ENCODE peak calls at places on chromosomes 2 and 18, in four cellular contexts. L is WTC11, R is RWPE1, W is GM06990. U is an unnamed sample.

GRCh38 chr2:12050381-12050780 is 303.9 kb downstream of the LPIN1 start:
- DNase-seq in R (peak), W (no peak), L (no peak), U (no peak)

GRCh38 chr2:85264471-85264870 is 63.3 kb downstream of the TGOLN2 start:
- DNase-seq in W (no peak), R (no peak), L (no peak), U (no peak)

GRCh38 chr2:27527182-27527581 is 30.5 kb downstream of the GCKR start:
- DNase-seq in R (peak), L (no peak), W (no peak), U (no peak)

GRCh38 chr2:2647156-2647555 is 316.1 kb upstream of the MYT1L start:
- DNase-seq in R (peak), L (no peak), W (no peak), U (no peak)

GRCh38 chr2:137357641-137358040 is 592.3 kb downstream of the THSD7B start:
- DNase-seq in R (peak), W (no peak), L (no peak), U (no peak)

GRCh38 chr2:222734690-222735014 is 63.2 kb downstream of the MOGAT1 start:
- DNase-seq in R (no peak), W (peak), L (no peak), U (peak)

GRCh38 chr2:72673279-72673678 is 152.6 kb downstream of the EXOC6B start:
- DNase-seq in R (no peak), W (no peak), L (no peak), U (no peak)

GRCh38 chr2:28544069-28544346 is 48.1 kb downstream of the PLB1 start:
- DNase-seq in W (no peak), R (no peak), L (no peak), U (no peak)

GRCh38 chr2:55894720-55895119 is 28.9 kb downstream of the EFEMP1 start:
- DNase-seq in W (no peak), L (no peak), R (no peak), U (no peak)

GRCh38 chr18:42086288-42086687 is 131.3 kb downstream of the PIK3C3 start:
- DNase-seq in R (no peak), W (no peak), L (no peak), U (no peak)

GRCh38 chr2:144943986-144944385 is 424.1 kb upstream of the ZEB2 start:
- DNase-seq in R (peak), W (no peak), L (no peak), U (no peak)

GRCh38 chr2:20483496-20483895 is 36.6 kb downstream of the RHOB start:
- DNase-seq in W (no peak), L (no peak), R (no peak), U (no peak)

GRCh38 chr2:130894326-130894942 is 57.7 kb downstream of the ARHGEF4 start:
- DNase-seq in W (no peak), L (no peak), R (peak), U (no peak)

GRCh38 chr18:62186656-62187542 is at the start of the genes PIGN and RELCH:
- DNase-seq in R (peak), L (peak), W (peak), U (peak)
- TF ChIP-seq CTCF in R (no peak), L (no peak), W (no peak), U (no peak)

DNA sequence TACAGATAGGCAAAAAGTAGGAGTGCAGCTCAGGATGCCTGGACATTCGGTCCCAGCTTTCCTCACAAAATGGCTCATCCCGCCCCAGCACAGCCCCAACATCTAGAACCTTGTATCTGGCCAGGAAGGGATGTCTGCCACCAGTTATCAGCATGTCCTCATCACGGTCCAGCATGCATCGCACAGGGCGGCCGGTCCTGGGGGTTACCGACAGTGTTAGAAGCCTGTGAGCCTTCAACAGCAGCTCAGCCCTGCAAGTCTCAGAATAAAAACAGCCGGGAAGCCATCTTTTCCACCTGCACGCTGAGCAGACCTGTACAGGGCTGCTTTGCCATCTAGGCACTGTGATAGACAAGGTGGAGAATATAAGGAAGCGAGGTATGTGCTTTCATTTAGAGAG is 49.2 kb downstream of the XDH start:
- DNase-seq in R (no peak), W (no peak), L (no peak), U (no peak)
- TF ChIP-seq CTCF in R (no peak), W (no peak), L (no peak), U (no peak)

GRCh38 chr2:236636714-236637485 is 67.3 kb downstream of the ACKR3 start:
- DNase-seq in L (no peak), W (no peak), R (no peak), U (no peak)
- TF ChIP-seq CTCF in L (no peak), W (no peak), R (no peak), U (no peak)

DNA sequence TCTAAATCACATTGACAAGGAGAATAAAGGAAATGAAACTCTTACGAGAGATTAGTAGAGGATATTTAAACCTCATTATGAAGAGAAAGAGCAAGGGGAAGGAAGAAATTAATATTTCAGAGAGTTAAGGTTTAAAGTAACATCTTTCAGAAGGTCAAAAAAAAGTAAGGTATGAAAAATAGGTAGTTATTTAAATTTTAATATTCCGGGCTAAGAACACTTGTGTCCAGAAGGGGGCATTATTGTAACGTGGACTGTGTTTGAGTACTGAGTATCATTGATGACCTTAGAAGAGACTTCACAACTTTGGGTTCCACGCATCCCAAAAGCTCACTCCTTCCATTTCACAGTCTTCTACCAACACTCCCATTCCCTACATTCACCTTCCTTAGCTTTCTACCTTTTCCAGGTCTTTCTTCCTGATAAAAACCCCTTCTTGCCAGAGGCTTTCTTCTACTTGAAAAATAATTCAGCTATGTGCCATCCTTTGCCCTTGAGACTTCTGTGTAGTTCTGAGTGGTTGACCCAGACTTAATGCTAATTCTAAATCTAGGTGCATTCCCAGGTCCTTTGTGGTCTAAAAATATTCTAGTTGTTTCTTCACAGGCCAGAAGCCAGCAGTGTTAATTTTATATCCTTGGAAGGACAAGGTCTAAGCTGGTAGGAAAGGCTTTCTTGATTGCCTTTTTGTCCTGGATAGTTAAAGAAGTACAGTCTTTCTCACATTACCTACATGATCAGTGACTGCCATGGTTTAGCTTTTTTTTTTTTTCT is 16.5 kb downstream of the DYNC1I2 start:
- DNase-seq in W (no peak), R (peak), L (no peak), U (peak)
- TF ChIP-seq CTCF in W (peak), R (peak), L (peak), U (peak)

GRCh38 chr2:196949116-196949515 is 22.6 kb upstream of the PGAP1 start:
- DNase-seq in R (no peak), W (no peak), L (no peak), U (no peak)
- TF ChIP-seq CTCF in R (no peak), W (no peak), L (no peak), U (no peak)